ENCODE peak calls at places on chromosomes 1 and 21, in four cellular contexts. One of them, this sample, is unnamed.

GRCh38 chr21:38263493-38263892 is 6.7 kb downstream of the KCNJ15 start:
- DNase-seq in fibroblast of lung: peak
- DNase-seq in CD8-positive, alpha-beta T cell: no peak
- DNase-seq in HFFc6: peak
- DNase-seq in this sample: no peak

GRCh38 chr1:240232548-240232947 is 140.9 kb downstream of the FMN2 start:
- DNase-seq in HFFc6: peak
- DNase-seq in CD8-positive, alpha-beta T cell: no peak
- DNase-seq in fibroblast of lung: peak
- DNase-seq in this sample: no peak

GRCh38 chr1:165928075-165928731 is 100.8 kb downstream of the UCK2 start:
- DNase-seq in CD8-positive, alpha-beta T cell: no peak
- DNase-seq in HFFc6: peak
- DNase-seq in fibroblast of lung: peak
- DNase-seq in this sample: peak

GRCh38 chr21:22728091-22728490 is 1729.9 kb downstream of the NCAM2 start:
- DNase-seq in fibroblast of lung: no peak
- DNase-seq in HFFc6: no peak
- DNase-seq in CD8-positive, alpha-beta T cell: no peak
- DNase-seq in this sample: no peak

GRCh38 chr1:24117722-24118409 is 5.9 kb upstream of the MYOM3 start:
- DNase-seq in CD8-positive, alpha-beta T cell: no peak
- DNase-seq in fibroblast of lung: peak
- DNase-seq in HFFc6: peak
- DNase-seq in this sample: no peak

GRCh38 chr1:38656741-38657140 is 202.8 kb downstream of the RRAGC start:
- DNase-seq in fibroblast of lung: no peak
- DNase-seq in HFFc6: no peak
- DNase-seq in CD8-positive, alpha-beta T cell: no peak
- DNase-seq in this sample: no peak

GRCh38 chr1:216531308-216532239 is 108.3 kb upstream of the USH2A start:
- DNase-seq in CD8-positive, alpha-beta T cell: no peak
- DNase-seq in fibroblast of lung: peak
- DNase-seq in HFFc6: peak
- DNase-seq in this sample: no peak

GRCh38 chr1:79982218-79982617 is 975.7 kb upstream of the ADGRL4 start:
- DNase-seq in HFFc6: peak
- DNase-seq in fibroblast of lung: peak
- DNase-seq in CD8-positive, alpha-beta T cell: no peak
- DNase-seq in this sample: no peak

GRCh38 chr21:44506279-44507255 is 33.4 kb downstream of the KRTAP10-1 start:
- DNase-seq in HFFc6: no peak
- DNase-seq in CD8-positive, alpha-beta T cell: no peak
- DNase-seq in fibroblast of lung: no peak
- DNase-seq in this sample: no peak

GRCh38 chr1:169196566-169196965 is 90.1 kb downstream of the ATP1B1 start:
- DNase-seq in CD8-positive, alpha-beta T cell: no peak
- DNase-seq in HFFc6: no peak
- DNase-seq in fibroblast of lung: no peak
- DNase-seq in this sample: no peak

GRCh38 chr1:31773861-31774260 is 9.7 kb upstream of the ADGRB2 start:
- DNase-seq in CD8-positive, alpha-beta T cell: no peak
- DNase-seq in fibroblast of lung: no peak
- DNase-seq in HFFc6: no peak
- DNase-seq in this sample: no peak

GRCh38 chr1:31768939-31769704 is 5.0 kb upstream of the ADGRB2 start:
- DNase-seq in HFFc6: no peak
- DNase-seq in CD8-positive, alpha-beta T cell: no peak
- DNase-seq in fibroblast of lung: no peak
- DNase-seq in this sample: no peak

GRCh38 chr1:31772669-31773248 is 8.6 kb upstream of the ADGRB2 start:
- DNase-seq in HFFc6: no peak
- DNase-seq in CD8-positive, alpha-beta T cell: no peak
- DNase-seq in fibroblast of lung: no peak
- DNase-seq in this sample: no peak

GRCh38 chr1:31769720-31770390 is 5.7 kb upstream of the ADGRB2 start:
- DNase-seq in CD8-positive, alpha-beta T cell: no peak
- DNase-seq in HFFc6: no peak
- DNase-seq in fibroblast of lung: no peak
- DNase-seq in this sample: no peak

GRCh38 chr1:31771891-31772668 is 7.9 kb upstream of the ADGRB2 start:
- DNase-seq in HFFc6: no peak
- DNase-seq in CD8-positive, alpha-beta T cell: peak
- DNase-seq in fibroblast of lung: no peak
- DNase-seq in this sample: peak
- TF ChIP-seq CTCF in HFFc6: no peak
- TF ChIP-seq CTCF in CD8-positive, alpha-beta T cell: no peak
- TF ChIP-seq CTCF in fibroblast of lung: peak
- TF ChIP-seq CTCF in this sample: no peak

GRCh38 chr1:180415985-180416633 is 86.3 kb downstream of the ACBD6 start:
- DNase-seq in HFFc6: peak
- DNase-seq in fibroblast of lung: peak
- DNase-seq in CD8-positive, alpha-beta T cell: no peak
- DNase-seq in this sample: peak
- TF ChIP-seq CTCF in HFFc6: peak
- TF ChIP-seq CTCF in fibroblast of lung: peak
- TF ChIP-seq CTCF in CD8-positive, alpha-beta T cell: peak
- TF ChIP-seq CTCF in this sample: peak

GRCh38 chr1:230641900-230642262 is 400 bp upstream of the COG2 start:
- DNase-seq in CD8-positive, alpha-beta T cell: no peak
- DNase-seq in fibroblast of lung: no peak
- DNase-seq in HFFc6: no peak
- DNase-seq in this sample: no peak
- TF ChIP-seq CTCF in CD8-positive, alpha-beta T cell: no peak
- TF ChIP-seq CTCF in fibroblast of lung: no peak
- TF ChIP-seq CTCF in HFFc6: no peak
- TF ChIP-seq CTCF in this sample: peak

GRCh38 chr1:232381676-232382075 is 248.3 kb downstream of the SIPA1L2 start:
- DNase-seq in CD8-positive, alpha-beta T cell: no peak
- DNase-seq in HFFc6: no peak
- DNase-seq in fibroblast of lung: peak
- DNase-seq in this sample: no peak

GRCh38 chr1:232383455-232384074 is 246.4 kb downstream of the SIPA1L2 start:
- DNase-seq in CD8-positive, alpha-beta T cell: no peak
- DNase-seq in fibroblast of lung: peak
- DNase-seq in HFFc6: no peak
- DNase-seq in this sample: no peak

GRCh38 chr1:232384172-232384571 is 245.8 kb downstream of the SIPA1L2 start:
- DNase-seq in fibroblast of lung: no peak
- DNase-seq in HFFc6: no peak
- DNase-seq in CD8-positive, alpha-beta T cell: no peak
- DNase-seq in this sample: no peak

GRCh38 chr1:232380556-232380955 is 249.4 kb downstream of the SIPA1L2 start:
- DNase-seq in HFFc6: no peak
- DNase-seq in fibroblast of lung: no peak
- DNase-seq in CD8-positive, alpha-beta T cell: no peak
- DNase-seq in this sample: no peak

GRCh38 chr1:232382671-232383070 is 247.3 kb downstream of the SIPA1L2 start:
- DNase-seq in fibroblast of lung: no peak
- DNase-seq in HFFc6: no peak
- DNase-seq in CD8-positive, alpha-beta T cell: no peak
- DNase-seq in this sample: no peak
- TF ChIP-seq CTCF in fibroblast of lung: no peak
- TF ChIP-seq CTCF in HFFc6: no peak
- TF ChIP-seq CTCF in CD8-positive, alpha-beta T cell: no peak
- TF ChIP-seq CTCF in this sample: no peak

GRCh38 chr1:156490401-156491032 is 10.1 kb downstream of the MEF2D start:
- DNase-seq in HFFc6: no peak
- DNase-seq in CD8-positive, alpha-beta T cell: no peak
- DNase-seq in fibroblast of lung: no peak
- DNase-seq in this sample: no peak
- TF ChIP-seq CTCF in HFFc6: peak
- TF ChIP-seq CTCF in CD8-positive, alpha-beta T cell: no peak
- TF ChIP-seq CTCF in fibroblast of lung: peak
- TF ChIP-seq CTCF in this sample: no peak

GRCh38 chr1:11880181-11880575 is 21.4 kb upstream of the NPPB start:
- DNase-seq in CD8-positive, alpha-beta T cell: no peak
- DNase-seq in HFFc6: no peak
- DNase-seq in fibroblast of lung: no peak
- DNase-seq in this sample: no peak
- TF ChIP-seq CTCF in CD8-positive, alpha-beta T cell: no peak
- TF ChIP-seq CTCF in HFFc6: peak
- TF ChIP-seq CTCF in fibroblast of lung: no peak
- TF ChIP-seq CTCF in this sample: no peak

GRCh38 chr1:151518936-151519335 is 7.7 kb downstream of the CGN start:
- DNase-seq in HFFc6: no peak
- DNase-seq in CD8-positive, alpha-beta T cell: no peak
- DNase-seq in fibroblast of lung: no peak
- DNase-seq in this sample: no peak
- TF ChIP-seq CTCF in HFFc6: no peak
- TF ChIP-seq CTCF in CD8-positive, alpha-beta T cell: no peak
- TF ChIP-seq CTCF in fibroblast of lung: no peak
- TF ChIP-seq CTCF in this sample: no peak

GRCh38 chr21:32917392-32918135 is 108.2 kb upstream of the OLIG2 start:
- DNase-seq in fibroblast of lung: no peak
- DNase-seq in CD8-positive, alpha-beta T cell: no peak
- DNase-seq in HFFc6: no peak
- DNase-seq in this sample: no peak

GRCh38 chr21:32925098-32925497 is 100.6 kb upstream of the OLIG2 start:
- DNase-seq in CD8-positive, alpha-beta T cell: no peak
- DNase-seq in HFFc6: no peak
- DNase-seq in fibroblast of lung: no peak
- DNase-seq in this sample: no peak

GRCh38 chr21:32920474-32920873 is 105.3 kb upstream of the OLIG2 start:
- DNase-seq in CD8-positive, alpha-beta T cell: no peak
- DNase-seq in fibroblast of lung: no peak
- DNase-seq in HFFc6: no peak
- DNase-seq in this sample: no peak

GRCh38 chr21:32918467-32919140 is 107.1 kb upstream of the OLIG2 start:
- DNase-seq in HFFc6: no peak
- DNase-seq in CD8-positive, alpha-beta T cell: no peak
- DNase-seq in fibroblast of lung: no peak
- DNase-seq in this sample: no peak

GRCh38 chr21:32921632-32922230 is 104.0 kb upstream of the OLIG2 start:
- DNase-seq in fibroblast of lung: peak
- DNase-seq in CD8-positive, alpha-beta T cell: peak
- DNase-seq in HFFc6: no peak
- DNase-seq in this sample: no peak
- TF ChIP-seq CTCF in fibroblast of lung: peak
- TF ChIP-seq CTCF in CD8-positive, alpha-beta T cell: peak
- TF ChIP-seq CTCF in HFFc6: peak
- TF ChIP-seq CTCF in this sample: peak

DNA sequence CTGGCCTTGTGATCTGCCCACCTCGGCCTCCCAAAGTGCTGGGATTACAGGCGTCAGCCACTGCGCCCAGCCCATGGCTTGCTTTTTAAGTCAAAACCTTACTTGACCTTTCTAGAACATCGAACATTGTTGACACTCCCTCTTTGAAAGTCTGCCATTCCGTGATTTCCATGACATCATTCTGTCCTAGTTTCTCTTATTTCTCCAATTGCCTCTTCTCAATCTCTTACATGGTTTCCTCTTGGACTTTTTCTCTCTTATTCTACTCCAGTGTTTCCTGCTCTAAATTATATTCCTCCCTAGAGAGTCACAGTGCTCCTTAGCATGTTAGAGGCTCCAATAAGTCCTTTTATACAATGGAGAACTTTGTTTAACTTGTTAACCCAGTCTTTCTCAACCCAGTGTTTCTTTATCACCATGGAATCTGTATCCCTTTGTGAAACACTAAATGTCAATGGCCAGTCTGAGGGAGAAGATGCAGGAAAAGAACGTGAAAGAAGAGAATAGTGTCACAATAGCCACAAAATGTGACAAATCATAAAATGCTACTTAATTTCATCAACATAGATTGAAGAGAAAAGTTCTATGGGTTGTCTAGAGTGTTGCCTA is 25.5 kb downstream of the JAM2 start:
- DNase-seq in CD8-positive, alpha-beta T cell: no peak
- DNase-seq in HFFc6: no peak
- DNase-seq in fibroblast of lung: no peak
- DNase-seq in this sample: no peak
- TF ChIP-seq CTCF in CD8-positive, alpha-beta T cell: no peak
- TF ChIP-seq CTCF in HFFc6: no peak
- TF ChIP-seq CTCF in fibroblast of lung: no peak
- TF ChIP-seq CTCF in this sample: no peak